ENCODE peak calls at places on chromosomes 13 and 19, in nine cellular contexts. One of them, this sample, is unnamed. For H3K4me1, the result is how much of the 10 kb centered on the place peaks cover.

GRCh38 chr19:42488783-42489521 is 39.3 kb downstream of the CEACAM1 start:
- DNase-seq in upper lobe of left lung: no peak
- DNase-seq in uterus: no peak
- DNase-seq in stomach: no peak
- DNase-seq in breast epithelium: peak
- DNase-seq in Peyer's patch: no peak
- DNase-seq in heart left ventricle: no peak
- DNase-seq in suprapubic skin: no peak
- DNase-seq in esophagus muscularis mucosa: no peak
- DNase-seq in this sample: no peak

GRCh38 chr13:78160793-78161192 is 242.2 kb upstream of the EDNRB start:
- DNase-seq in heart left ventricle: no peak
- DNase-seq in Peyer's patch: no peak
- DNase-seq in breast epithelium: no peak
- DNase-seq in uterus: no peak
- DNase-seq in stomach: no peak
- DNase-seq in suprapubic skin: no peak
- DNase-seq in esophagus muscularis mucosa: no peak
- DNase-seq in upper lobe of left lung: no peak
- DNase-seq in this sample: no peak

GRCh38 chr19:13053761-13054604 is 48.7 kb downstream of the LYL1 start:
- DNase-seq in breast epithelium: peak
- DNase-seq in stomach: peak
- DNase-seq in suprapubic skin: peak
- DNase-seq in esophagus muscularis mucosa: peak
- DNase-seq in uterus: peak
- DNase-seq in upper lobe of left lung: peak
- DNase-seq in heart left ventricle: peak
- DNase-seq in Peyer's patch: peak
- DNase-seq in this sample: no peak

GRCh38 chr19:49073514-49074378 is 1.2 kb upstream of the KCNA7 start:
- DNase-seq in stomach: no peak
- DNase-seq in breast epithelium: no peak
- DNase-seq in suprapubic skin: no peak
- DNase-seq in Peyer's patch: no peak
- DNase-seq in uterus: no peak
- DNase-seq in heart left ventricle: no peak
- DNase-seq in esophagus muscularis mucosa: no peak
- DNase-seq in upper lobe of left lung: no peak
- DNase-seq in this sample: no peak

GRCh38 chr13:111323950-111324651 is 3.7 kb downstream of the TEX29 start:
- DNase-seq in Peyer's patch: peak
- DNase-seq in heart left ventricle: no peak
- DNase-seq in stomach: peak
- DNase-seq in suprapubic skin: no peak
- DNase-seq in breast epithelium: no peak
- DNase-seq in upper lobe of left lung: peak
- DNase-seq in esophagus muscularis mucosa: no peak
- DNase-seq in uterus: no peak
- DNase-seq in this sample: no peak

GRCh38 chr13:51324714-51325440 is 14.6 kb upstream of the SERPINE3 start:
- DNase-seq in Peyer's patch: no peak
- DNase-seq in upper lobe of left lung: no peak
- DNase-seq in esophagus muscularis mucosa: no peak
- DNase-seq in heart left ventricle: no peak
- DNase-seq in suprapubic skin: no peak
- DNase-seq in uterus: no peak
- DNase-seq in breast epithelium: no peak
- DNase-seq in stomach: no peak
- DNase-seq in this sample: no peak

GRCh38 chr19:41934849-41935374 is 6.7 kb upstream of the ERFL start:
- DNase-seq in heart left ventricle: peak
- DNase-seq in stomach: peak
- DNase-seq in upper lobe of left lung: no peak
- DNase-seq in uterus: peak
- DNase-seq in breast epithelium: peak
- DNase-seq in esophagus muscularis mucosa: no peak
- DNase-seq in Peyer's patch: peak
- DNase-seq in suprapubic skin: no peak
- DNase-seq in this sample: no peak

GRCh38 chr19:4967738-4968461 is 1.0 kb upstream of the KDM4B start:
- DNase-seq in breast epithelium: no peak
- DNase-seq in stomach: no peak
- DNase-seq in Peyer's patch: no peak
- DNase-seq in esophagus muscularis mucosa: no peak
- DNase-seq in heart left ventricle: no peak
- DNase-seq in uterus: no peak
- DNase-seq in upper lobe of left lung: no peak
- DNase-seq in suprapubic skin: no peak
- DNase-seq in this sample: no peak

GRCh38 chr19:1646931-1647663 is 5.3 kb downstream of the TCF3 start:
- DNase-seq in uterus: no peak
- DNase-seq in upper lobe of left lung: peak
- DNase-seq in esophagus muscularis mucosa: no peak
- DNase-seq in heart left ventricle: no peak
- DNase-seq in stomach: no peak
- DNase-seq in Peyer's patch: no peak
- DNase-seq in breast epithelium: no peak
- DNase-seq in suprapubic skin: no peak
- DNase-seq in this sample: no peak

GRCh38 chr19:42412223-42412622 is 15.0 kb downstream of the LIPE start:
- DNase-seq in Peyer's patch: peak
- DNase-seq in esophagus muscularis mucosa: no peak
- DNase-seq in stomach: no peak
- DNase-seq in suprapubic skin: no peak
- DNase-seq in heart left ventricle: no peak
- DNase-seq in uterus: no peak
- DNase-seq in breast epithelium: no peak
- DNase-seq in upper lobe of left lung: no peak
- DNase-seq in this sample: no peak

GRCh38 chr13:93963266-93964131 is 516.0 kb downstream of the DCT start:
- DNase-seq in breast epithelium: no peak
- DNase-seq in stomach: no peak
- DNase-seq in uterus: no peak
- DNase-seq in esophagus muscularis mucosa: no peak
- DNase-seq in suprapubic skin: no peak
- DNase-seq in Peyer's patch: no peak
- DNase-seq in heart left ventricle: no peak
- DNase-seq in upper lobe of left lung: no peak
- DNase-seq in this sample: no peak

GRCh38 chr19:4088975-4089374 is 22.3 kb upstream of the ZBTB7A start:
- DNase-seq in esophagus muscularis mucosa: no peak
- DNase-seq in stomach: no peak
- DNase-seq in uterus: no peak
- DNase-seq in upper lobe of left lung: no peak
- DNase-seq in breast epithelium: no peak
- DNase-seq in heart left ventricle: no peak
- DNase-seq in suprapubic skin: no peak
- DNase-seq in Peyer's patch: no peak
- DNase-seq in this sample: no peak

DNA sequence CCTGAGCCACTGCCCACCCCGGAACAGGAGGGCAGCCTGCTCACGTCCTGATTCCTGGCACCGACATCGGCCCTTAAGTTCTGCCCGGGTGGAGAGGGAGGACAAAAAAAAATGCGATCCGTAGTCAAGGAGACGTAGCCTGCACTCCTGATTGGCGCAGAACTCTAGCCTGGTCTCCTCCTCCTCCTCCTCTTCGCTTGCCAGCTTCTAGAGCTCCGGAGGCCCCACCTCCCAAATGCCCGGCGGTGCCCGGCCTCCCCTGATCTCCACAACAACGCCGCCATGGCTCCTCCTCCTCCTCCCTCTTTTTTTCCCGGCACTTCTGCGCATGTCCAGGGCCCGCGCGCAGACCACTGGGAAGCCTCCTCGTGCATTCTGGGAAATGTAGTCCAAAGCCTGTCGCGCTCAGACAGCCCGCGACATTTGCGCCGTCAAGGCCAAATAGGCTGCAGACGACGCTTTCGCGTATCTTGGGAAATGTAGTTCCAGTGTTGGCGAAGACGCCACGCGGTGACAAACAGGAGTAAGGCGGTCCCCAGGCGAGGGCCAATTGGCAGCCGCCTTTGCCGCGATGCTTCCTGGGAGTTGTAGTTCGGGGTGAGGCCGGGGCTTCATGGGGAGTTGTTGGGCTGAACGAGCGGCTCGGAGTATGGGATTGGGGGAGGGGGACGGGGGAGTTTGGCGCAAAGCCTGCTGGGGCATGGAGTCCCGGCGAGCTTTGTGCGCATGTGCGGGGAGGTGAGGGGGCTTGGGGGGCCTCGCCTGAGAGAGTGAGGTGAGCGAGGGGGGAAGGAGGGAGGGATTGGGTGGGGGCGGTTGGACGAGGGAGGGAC is at the start of gene ZNF444:
- DNase-seq in esophagus muscularis mucosa: peak
- DNase-seq in breast epithelium: peak
- DNase-seq in Peyer's patch: peak
- DNase-seq in stomach: peak
- DNase-seq in heart left ventricle: peak
- DNase-seq in suprapubic skin: peak
- DNase-seq in uterus: peak
- DNase-seq in upper lobe of left lung: peak
- DNase-seq in this sample: peak
- TF ChIP-seq POLR2A in esophagus muscularis mucosa: no peak
- TF ChIP-seq POLR2A in breast epithelium: no peak
- TF ChIP-seq POLR2A in Peyer's patch: no peak
- TF ChIP-seq POLR2A in stomach: peak
- TF ChIP-seq POLR2A in heart left ventricle: peak
- TF ChIP-seq POLR2A in suprapubic skin: no peak
- TF ChIP-seq POLR2A in uterus: peak
- TF ChIP-seq POLR2A in upper lobe of left lung: no peak
- TF ChIP-seq POLR2A in this sample: no peak

DNA sequence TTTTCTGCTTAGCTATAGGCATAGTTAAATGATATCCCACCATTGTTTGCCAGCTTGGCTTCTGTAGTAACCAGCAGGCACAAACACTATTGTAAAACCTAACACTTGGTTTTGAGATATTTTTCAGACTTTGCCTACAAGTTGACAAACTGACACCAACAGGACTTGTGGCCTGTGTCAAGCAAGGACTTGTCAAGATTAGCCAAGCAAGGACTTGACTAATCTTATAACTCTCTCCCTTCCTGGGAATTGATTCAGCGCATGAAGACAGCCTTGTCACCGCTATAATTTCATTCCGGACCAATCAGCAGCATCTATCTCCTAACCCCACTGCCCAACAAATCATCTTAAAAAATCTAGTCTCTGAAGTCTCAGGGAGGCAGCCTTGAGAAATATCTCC is 72.7 kb upstream of the SLITRK1 start:
- DNase-seq in stomach: no peak
- DNase-seq in breast epithelium: no peak
- DNase-seq in suprapubic skin: no peak
- DNase-seq in upper lobe of left lung: no peak
- DNase-seq in Peyer's patch: no peak
- DNase-seq in esophagus muscularis mucosa: no peak
- DNase-seq in uterus: no peak
- DNase-seq in heart left ventricle: no peak
- DNase-seq in this sample: no peak
- H3K4me1 ChIP-seq in stomach: under half
- H3K4me1 ChIP-seq in breast epithelium: under half
- H3K4me1 ChIP-seq in suprapubic skin: under half
- H3K4me1 ChIP-seq in upper lobe of left lung: under half
- H3K4me1 ChIP-seq in Peyer's patch: under half
- H3K4me1 ChIP-seq in esophagus muscularis mucosa: under half
- H3K4me1 ChIP-seq in uterus: under half
- H3K4me1 ChIP-seq in heart left ventricle: under half
- H3K4me1 ChIP-seq in this sample: under half

GRCh38 chr19:6803036-6803404 is 30.5 kb downstream of the VAV1 start:
- DNase-seq in heart left ventricle: no peak
- DNase-seq in breast epithelium: no peak
- DNase-seq in stomach: no peak
- DNase-seq in upper lobe of left lung: no peak
- DNase-seq in esophagus muscularis mucosa: no peak
- DNase-seq in suprapubic skin: no peak
- DNase-seq in Peyer's patch: no peak
- DNase-seq in uterus: no peak
- DNase-seq in this sample: no peak

GRCh38 chr19:6806488-6806887 is 34.0 kb downstream of the VAV1 start:
- DNase-seq in upper lobe of left lung: no peak
- DNase-seq in suprapubic skin: no peak
- DNase-seq in breast epithelium: no peak
- DNase-seq in Peyer's patch: no peak
- DNase-seq in stomach: no peak
- DNase-seq in uterus: no peak
- DNase-seq in esophagus muscularis mucosa: no peak
- DNase-seq in heart left ventricle: no peak
- DNase-seq in this sample: no peak

GRCh38 chr19:6800991-6801396 is 28.5 kb downstream of the VAV1 start:
- DNase-seq in suprapubic skin: no peak
- DNase-seq in upper lobe of left lung: no peak
- DNase-seq in heart left ventricle: no peak
- DNase-seq in uterus: no peak
- DNase-seq in stomach: no peak
- DNase-seq in Peyer's patch: no peak
- DNase-seq in breast epithelium: no peak
- DNase-seq in esophagus muscularis mucosa: no peak
- DNase-seq in this sample: no peak

GRCh38 chr19:6802336-6803035 is 30.0 kb downstream of the VAV1 start:
- DNase-seq in stomach: peak
- DNase-seq in Peyer's patch: no peak
- DNase-seq in esophagus muscularis mucosa: peak
- DNase-seq in heart left ventricle: peak
- DNase-seq in upper lobe of left lung: no peak
- DNase-seq in suprapubic skin: peak
- DNase-seq in uterus: peak
- DNase-seq in breast epithelium: no peak
- DNase-seq in this sample: peak

GRCh38 chr19:6801397-6802086 is 29.0 kb downstream of the VAV1 start:
- DNase-seq in Peyer's patch: peak
- DNase-seq in esophagus muscularis mucosa: peak
- DNase-seq in upper lobe of left lung: no peak
- DNase-seq in uterus: peak
- DNase-seq in suprapubic skin: no peak
- DNase-seq in heart left ventricle: peak
- DNase-seq in stomach: peak
- DNase-seq in breast epithelium: no peak
- DNase-seq in this sample: peak
- TF ChIP-seq POLR2A in Peyer's patch: no peak
- TF ChIP-seq POLR2A in esophagus muscularis mucosa: no peak
- TF ChIP-seq POLR2A in upper lobe of left lung: no peak
- TF ChIP-seq POLR2A in uterus: no peak
- TF ChIP-seq POLR2A in suprapubic skin: no peak
- TF ChIP-seq POLR2A in heart left ventricle: no peak
- TF ChIP-seq POLR2A in stomach: no peak
- TF ChIP-seq POLR2A in breast epithelium: no peak
- TF ChIP-seq POLR2A in this sample: peak

DNA sequence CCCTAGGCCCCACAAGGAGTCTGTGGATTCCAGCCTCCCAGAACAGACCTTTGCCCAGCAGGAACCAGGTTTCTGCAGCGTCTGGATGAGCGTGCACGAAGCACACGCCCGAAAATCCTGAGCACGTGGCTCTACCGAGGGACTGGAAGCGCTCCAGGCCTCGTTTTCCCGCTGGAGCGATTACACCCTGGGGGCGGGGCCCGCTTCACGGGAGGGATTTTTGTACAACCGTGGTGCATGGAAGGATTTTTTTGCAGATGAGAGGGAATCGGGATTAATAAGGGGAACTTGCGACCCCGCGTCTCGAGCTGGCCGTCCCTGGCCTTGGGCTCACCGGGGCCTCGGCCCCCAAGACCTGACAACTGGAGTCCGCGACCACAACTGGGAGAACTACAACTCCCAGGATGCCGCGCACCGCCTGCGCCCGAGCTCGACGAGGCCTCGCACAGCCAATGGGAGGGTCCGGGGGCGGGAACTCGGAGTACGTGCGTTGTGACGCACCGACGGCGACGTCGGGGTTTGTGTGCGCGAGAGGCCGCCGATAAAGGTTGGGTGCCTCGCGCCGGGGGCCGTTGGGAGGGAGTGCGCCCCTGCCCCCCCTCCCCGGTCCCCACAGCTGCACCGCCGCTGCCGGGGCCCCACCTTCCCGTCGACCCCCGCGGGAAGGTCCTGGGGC is at the start of gene ZNF628:
- DNase-seq in stomach: peak
- DNase-seq in suprapubic skin: peak
- DNase-seq in uterus: peak
- DNase-seq in Peyer's patch: peak
- DNase-seq in breast epithelium: peak
- DNase-seq in esophagus muscularis mucosa: peak
- DNase-seq in heart left ventricle: peak
- DNase-seq in upper lobe of left lung: peak
- DNase-seq in this sample: peak
- H3K4me1 ChIP-seq in stomach: under half
- H3K4me1 ChIP-seq in suprapubic skin: under half
- H3K4me1 ChIP-seq in uterus: under half
- H3K4me1 ChIP-seq in Peyer's patch: under half
- H3K4me1 ChIP-seq in breast epithelium: under half
- H3K4me1 ChIP-seq in esophagus muscularis mucosa: under half
- H3K4me1 ChIP-seq in heart left ventricle: under half
- H3K4me1 ChIP-seq in upper lobe of left lung: under half
- H3K4me1 ChIP-seq in this sample: under half